ENCODE peak calls at places on chromosomes 11 and 22, in six cellular contexts. U is esophagus squamous epithelium, R is fibroblast of mammary gland, B is fibroblast of lung, W is cardiac muscle cell, Z is PC-3. L is an unnamed sample.

GRCh38 chr11:86869531-86869930 is 69.2 kb downstream of the PRSS23 start:
- DNase-seq in Z (no peak), W (no peak), R (peak; percentile 38), B (no peak), U (no peak), L (no peak)

GRCh38 chr11:46112961-46113617 is 8.2 kb downstream of the PHF21A start:
- DNase-seq in Z (peak; percentile 60), B (peak; percentile 72), R (peak; percentile 82), W (peak; percentile 62), U (no peak), L (peak; percentile 40)

GRCh38 chr22:50507421-50507990 is at the start of gene LMF2:
- DNase-seq in B (no peak), R (no peak), W (peak; percentile 98), Z (peak; percentile 67), U (no peak), L (no peak)

GRCh38 chr22:44197271-44197670 is 16.5 kb downstream of the PARVG start:
- DNase-seq in R (no peak), Z (no peak), B (no peak), W (no peak), U (no peak), L (no peak)

GRCh38 chr22:49103314-49104052 is 724.2 kb downstream of the BRD1 start:
- DNase-seq in W (no peak), R (no peak), B (no peak), U (no peak), Z (no peak), L (no peak)

GRCh38 chr22:22460635-22461034 is 47.9 kb downstream of the ZNF280B start:
- DNase-seq in Z (peak; percentile 15), U (no peak), B (no peak), W (no peak), R (peak; percentile 25), L (no peak)

GRCh38 chr11:109033627-109034340 is 368.9 kb downstream of the DDX10 start:
- DNase-seq in R (peak; percentile 97), W (no peak), B (peak; percentile 81), Z (peak; percentile 57), U (no peak), L (peak; percentile 98)

GRCh38 chr11:78567209-78567608 is 7.5 kb downstream of the NARS2 start:
- DNase-seq in Z (peak; percentile 79), B (no peak), U (no peak), W (no peak), R (peak; percentile 38), L (peak; percentile 74)

GRCh38 chr11:118338637-118339061 is 3.9 kb downstream of the CD3D start:
- DNase-seq in U (peak; percentile 4), R (no peak), Z (no peak), W (no peak), B (no peak), L (no peak)

GRCh38 chr22:38843716-38844660 is at the start of gene NPTXR:
- DNase-seq in U (no peak), Z (peak; percentile 42), B (peak; percentile 34), R (no peak), W (peak; percentile 85), L (no peak)

GRCh38 chr11:2156416-2157182 is 4.4 kb downstream of the INS start:
- DNase-seq in W (peak; percentile 81), Z (peak; percentile 83), U (no peak), R (peak; percentile 44), B (peak; percentile 43), L (peak; percentile 27)

GRCh38 chr11:127766734-127767133 is 766.2 kb upstream of the KIRREL3 start:
- DNase-seq in U (no peak), B (no peak), W (no peak), R (no peak), Z (no peak), L (no peak)

GRCh38 chr22:44671742-44672141 is 30.3 kb upstream of the PRR5 start:
- DNase-seq in B (peak; percentile 49), Z (no peak), W (no peak), U (no peak), R (peak; percentile 57), L (no peak)

GRCh38 chr11:96169250-96169649 is 173.7 kb downstream of the MAML2 start:
- DNase-seq in U (no peak), W (no peak), B (no peak), R (no peak), Z (no peak), L (no peak)

GRCh38 chr11:120523196-120523595 is 11.6 kb downstream of the GRIK4 start:
- DNase-seq in W (no peak), U (no peak), B (no peak), R (no peak), Z (no peak), L (no peak)

GRCh38 chr11:1928038-1928890 is 8.8 kb downstream of the TNNT3 start:
- DNase-seq in R (no peak), W (no peak), Z (no peak), B (no peak), U (no peak), L (no peak)

GRCh38 chr11:85946221-85946620 is 91.0 kb downstream of the CCDC83 start:
- DNase-seq in R (no peak), W (no peak), U (no peak), Z (peak; percentile 22), B (no peak), L (no peak)

GRCh38 chr11:9581556-9582161 is 8.2 kb downstream of the WEE1 start:
- DNase-seq in R (no peak), W (no peak), Z (no peak), B (no peak), U (no peak), L (no peak)

GRCh38 chr11:120807414-120808150 is 216.3 kb upstream of the TBCEL start:
- DNase-seq in W (no peak), Z (peak; percentile 95), B (peak; percentile 87), R (peak; percentile 75), U (no peak), L (peak; percentile 88)

GRCh38 chr11:68687986-68688385 is 3.6 kb downstream of the GAL start:
- DNase-seq in Z (no peak), U (no peak), R (no peak), W (no peak), B (no peak), L (no peak)

GRCh38 chr11:68686486-68686885 is 2.1 kb downstream of the GAL start:
- DNase-seq in Z (no peak), B (no peak), U (no peak), W (no peak), R (no peak), L (no peak)

GRCh38 chr11:68683952-68684384 is 376 bp upstream of the GAL start:
- DNase-seq in R (no peak), U (no peak), W (no peak), Z (no peak), B (no peak), L (no peak)

GRCh38 chr11:68684385-68685356 is at the start of gene GAL:
- DNase-seq in B (no peak), U (no peak), W (peak; percentile 59), R (no peak), Z (peak; percentile 42), L (no peak)

GRCh38 chr11:68685656-68686380 is 1.5 kb downstream of the GAL start:
- DNase-seq in R (no peak), W (no peak), U (no peak), B (no peak), Z (no peak), L (no peak)
- H3K4me3 ChIP-seq in R (no peak overlapping the region), W (no peak overlapping the region), U (no peak overlapping the region), B (no peak overlapping the region), Z (peak overlapping the region; percentile 73), L (no peak overlapping the region)

GRCh38 chr22:20112623-20113511 is 3.0 kb upstream of the RANBP1 start:
- DNase-seq in B (no peak), R (no peak), Z (no peak), U (no peak), W (no peak), L (no peak)

GRCh38 chr22:20109411-20110358 is 6.2 kb upstream of the RANBP1 start:
- DNase-seq in R (no peak), W (no peak), U (no peak), Z (no peak), B (no peak), L (no peak)

GRCh38 chr22:20111689-20112622 is 3.9 kb upstream of the RANBP1 start:
- DNase-seq in R (no peak), W (no peak), B (no peak), U (no peak), Z (no peak), L (no peak)

GRCh38 chr22:20110359-20110985 is 5.4 kb upstream of the RANBP1 start:
- DNase-seq in W (no peak), B (no peak), R (no peak), U (no peak), Z (no peak), L (no peak)

DNA sequence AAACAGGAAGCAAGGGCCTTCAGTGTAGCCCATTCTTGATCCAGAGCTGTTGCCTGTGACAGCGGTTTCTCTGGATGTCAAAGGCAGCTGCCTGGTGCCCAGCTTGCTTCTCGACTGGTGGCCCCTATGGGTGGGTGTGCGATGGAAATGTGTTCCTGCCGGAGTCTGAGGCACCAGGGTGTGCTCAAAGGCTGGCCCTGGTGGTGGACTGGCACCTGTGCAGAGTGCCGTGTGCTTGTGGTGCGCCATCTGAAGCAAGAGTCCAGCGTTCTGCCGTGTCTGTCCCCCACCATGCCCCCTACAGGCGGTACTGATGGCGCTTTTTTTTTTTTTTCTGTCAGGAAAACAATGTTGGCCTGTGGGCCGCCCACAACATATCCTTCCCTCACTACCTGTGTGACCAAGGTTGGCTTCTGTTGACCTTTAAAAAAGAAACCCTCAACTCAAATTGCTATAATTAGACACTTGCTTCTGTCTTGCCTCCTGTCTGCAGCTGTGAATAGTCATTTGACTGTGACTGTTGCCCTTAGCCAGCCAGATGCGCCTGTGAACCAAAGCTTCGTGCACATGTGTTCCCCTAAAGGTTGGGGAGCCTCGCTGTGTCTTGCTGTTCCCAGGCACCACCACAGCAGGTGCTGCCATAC is 4.7 kb upstream of the RANBP1 start:
- DNase-seq in Z (peak; percentile 26), W (peak; percentile 37), B (peak; percentile 20), U (no peak), R (peak; percentile 38), L (no peak)
- TF ChIP-seq CTCF in Z (peak; percentile 47), W (peak; percentile 38), B (peak; percentile 42), U (peak; percentile 33), R (peak; percentile 47), L (peak; percentile 52)

GRCh38 chr11:100830295-100830694 is 143.2 kb downstream of the ARHGAP42 start:
- DNase-seq in U (no peak), R (peak; percentile 45), W (peak; percentile 61), B (no peak), Z (no peak), L (peak; percentile 34)
- H3K4me3 ChIP-seq in U (no peak overlapping the region), R (no peak overlapping the region), W (no peak overlapping the region), B (no peak overlapping the region), Z (no peak overlapping the region), L (no peak overlapping the region)

DNA sequence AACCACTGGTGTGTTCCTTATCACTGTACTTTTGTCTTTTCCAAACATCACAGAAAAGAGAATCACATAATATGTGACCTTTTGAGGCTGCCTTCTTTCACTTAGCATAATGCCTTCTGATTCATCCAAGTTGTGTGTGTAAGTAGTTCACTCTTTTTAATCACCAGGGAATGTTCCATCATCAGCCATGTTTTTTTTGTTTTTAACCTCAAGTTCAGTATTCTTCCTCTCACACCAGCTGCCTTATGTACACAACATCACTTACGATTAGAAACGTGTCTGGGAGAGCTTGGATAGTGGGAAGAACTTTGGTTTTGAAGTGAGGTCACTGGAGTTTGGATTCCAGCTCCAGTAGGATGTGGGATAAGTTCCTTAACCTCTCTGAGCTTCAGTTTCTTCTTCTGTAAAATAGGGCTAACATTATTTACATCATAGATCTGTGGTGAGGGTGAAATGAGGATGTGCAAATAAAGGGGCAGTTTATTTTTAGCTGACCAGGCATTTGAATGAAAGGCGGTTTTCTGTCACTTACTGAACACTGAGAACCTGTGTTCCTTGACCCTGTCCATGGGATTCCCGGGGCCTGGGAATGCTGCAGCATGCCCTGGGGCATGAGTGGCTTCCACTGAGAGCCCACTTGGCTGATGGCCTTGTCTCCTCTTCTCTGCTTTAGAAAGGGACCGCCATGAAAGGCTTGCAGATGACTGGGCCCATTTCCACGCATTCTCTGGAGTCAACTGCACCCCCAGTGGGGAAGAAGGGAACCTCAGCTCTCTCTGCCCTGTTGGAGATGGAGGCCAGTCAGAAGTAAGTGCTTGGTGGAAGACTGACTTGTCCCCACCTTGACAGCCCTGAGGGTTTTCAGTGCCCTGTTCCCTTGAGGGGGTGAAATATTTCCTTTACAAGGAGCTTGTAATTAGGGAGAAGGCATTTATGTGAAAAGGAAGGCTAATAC is 92.6 kb downstream of the DEPDC5 start:
- DNase-seq in Z (no peak), U (no peak), W (no peak), B (peak; percentile 84), R (peak; percentile 57), L (no peak)
- TF ChIP-seq CTCF in Z (peak; percentile 47), U (no peak), W (peak; percentile 38), B (peak; percentile 29), R (peak; percentile 38), L (peak; percentile 44)